ENCODE peak calls at places on chromosomes 5 and 9, in five cellular contexts. E is heart left ventricle, D is cardiac muscle cell, X is breast epithelium, L is fibroblast of lung. K is an unnamed sample.

GRCh38 chr5:169421677-169422076 is 120.7 kb upstream of the SLIT3 start:
- DNase-seq in E (no peak), D (no peak), X (no peak), L (peak; percentile 11), K (no peak)

GRCh38 chr5:62133426-62133825 is 172.6 kb upstream of the KIF2A start:
- DNase-seq in E (no peak), D (no peak), X (no peak), L (no peak), K (no peak)

GRCh38 chr5:135086326-135086725 is 52.3 kb upstream of the PITX1 start:
- DNase-seq in E (no peak), D (no peak), X (no peak), L (no peak), K (no peak)

GRCh38 chr9:91298304-91298703 is 63.4 kb downstream of the AUH start:
- DNase-seq in E (no peak), D (peak; percentile 23), X (no peak), L (peak; percentile 91), K (no peak)

GRCh38 chr9:88224938-88225337 is 86.7 kb upstream of the SPATA31C2 start:
- DNase-seq in E (no peak), D (no peak), X (no peak), L (no peak), K (no peak)

GRCh38 chr5:173618927-173619519 is 2.6 kb upstream of the BOD1 start:
- DNase-seq in E (peak; percentile 30), D (peak; percentile 74), X (peak; percentile 28), L (peak; percentile 67), K (no peak)

GRCh38 chr9:125332527-125332926 is 70.9 kb downstream of the GAPVD1 start:
- DNase-seq in E (no peak), D (peak; percentile 3), X (no peak), L (no peak), K (no peak)

GRCh38 chr5:35294976-35295375 is 64.7 kb upstream of the PRLR start:
- DNase-seq in E (no peak), D (no peak), X (no peak), L (no peak), K (no peak)

GRCh38 chr5:112885001-112885400 is 23.9 kb downstream of the SRP19 start:
- DNase-seq in E (no peak), D (no peak), X (peak; percentile 37), L (no peak), K (no peak)

GRCh38 chr5:118882666-118883065 is 105.7 kb downstream of the DTWD2 start:
- DNase-seq in E (no peak), D (no peak), X (no peak), L (no peak), K (no peak)

GRCh38 chr5:50702615-50703325 is 36.3 kb downstream of the PARP8 start:
- DNase-seq in E (no peak), D (no peak), X (no peak), L (no peak), K (no peak)

GRCh38 chr9:2336055-2336454 is 285.5 kb upstream of the VLDLR start:
- DNase-seq in E (no peak), D (peak; percentile 12), X (no peak), L (peak; percentile 33), K (no peak)

GRCh38 chr9:76759726-76760125 is 4.5 kb upstream of the PCA3 start:
- DNase-seq in E (no peak), D (no peak), X (no peak), L (no peak), K (no peak)

GRCh38 chr9:73869261-73869660 is 627.9 kb upstream of the RORB start:
- DNase-seq in E (no peak), D (no peak), X (no peak), L (peak; percentile 0), K (no peak)

GRCh38 chr5:25362799-25363198 is 718.0 kb upstream of the CDH10 start:
- DNase-seq in E (no peak), D (no peak), X (no peak), L (no peak), K (no peak)

GRCh38 chr5:135660826-135661555 is 82.2 kb upstream of the CXCL14 start:
- DNase-seq in E (no peak), D (peak; percentile 39), X (no peak), L (no peak), K (no peak)

GRCh38 chr9:121646992-121647391 is 4.4 kb upstream of the DAB2IP start:
- DNase-seq in E (no peak), D (no peak), X (no peak), L (no peak), K (no peak)

GRCh38 chr9:34124103-34124502 is 2.4 kb downstream of the DCAF12 start:
- DNase-seq in E (no peak), D (no peak), X (no peak), L (no peak), K (no peak)

GRCh38 chr9:34124923-34125322 is 1.6 kb downstream of the DCAF12 start:
- DNase-seq in E (no peak), D (no peak), X (no peak), L (peak; percentile 7), K (no peak)

GRCh38 chr9:34125681-34126206 is 754 bp downstream of the DCAF12 start:
- DNase-seq in E (no peak), D (peak; percentile 15), X (no peak), L (peak; percentile 21), K (no peak)

GRCh38 chr9:34127035-34127948 is 794 bp upstream of the DCAF12 start:
- DNase-seq in E (no peak), D (no peak), X (no peak), L (no peak), K (no peak)

DNA sequence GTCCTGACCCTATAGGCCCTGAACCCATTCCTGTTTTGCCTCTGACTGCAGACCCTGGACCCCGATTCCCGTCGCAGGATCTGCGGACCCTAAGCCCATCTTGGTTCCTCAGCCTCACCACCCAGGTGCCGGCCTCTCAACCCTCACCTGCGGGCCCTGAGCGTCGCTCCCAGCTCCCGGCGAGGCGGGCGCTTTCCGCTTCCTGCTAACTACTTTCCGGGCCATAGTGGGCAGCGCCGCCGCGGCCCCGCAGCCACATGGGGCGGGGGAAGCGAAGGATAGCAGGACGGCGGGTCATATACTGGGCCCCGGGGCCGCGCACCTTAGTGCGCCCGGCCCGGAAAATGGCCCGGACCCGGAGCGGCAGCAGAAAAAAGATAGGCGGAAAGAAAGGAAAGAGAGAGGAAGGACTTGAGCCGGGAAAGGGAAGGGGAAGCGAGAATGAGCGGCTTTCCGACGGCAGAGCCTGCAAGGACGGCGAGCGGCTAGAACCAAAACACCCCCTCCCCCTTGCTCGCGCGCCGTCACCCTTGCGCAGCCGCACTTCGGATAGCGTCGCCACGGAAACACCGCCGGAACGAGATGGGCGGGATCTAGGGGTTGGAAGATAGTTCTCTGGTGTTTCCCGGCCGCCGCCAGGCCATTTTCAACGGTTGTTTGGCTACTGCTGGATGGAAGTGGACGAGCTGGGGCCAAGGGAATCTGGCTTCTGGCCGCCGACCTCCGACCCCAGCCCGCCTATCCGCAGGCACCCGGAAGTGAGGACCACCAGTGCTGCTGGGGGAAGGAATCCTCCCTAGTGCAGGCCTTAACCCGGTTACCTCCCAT is at the start of gene DCAF12:
- DNase-seq in E (peak; percentile 93), D (peak; percentile 94), X (peak; percentile 81), L (peak; percentile 91), K (peak; percentile 31)
- H3K4me1 ChIP-seq in E (peaks cover 40% of the 10 kb centered on the region), D (peaks cover 23% of the 10 kb centered on the region), X (peaks cover 9% of the 10 kb centered on the region), L (peaks cover 4% of the 10 kb centered on the region), K (peaks cover 9% of the 10 kb centered on the region)

DNA sequence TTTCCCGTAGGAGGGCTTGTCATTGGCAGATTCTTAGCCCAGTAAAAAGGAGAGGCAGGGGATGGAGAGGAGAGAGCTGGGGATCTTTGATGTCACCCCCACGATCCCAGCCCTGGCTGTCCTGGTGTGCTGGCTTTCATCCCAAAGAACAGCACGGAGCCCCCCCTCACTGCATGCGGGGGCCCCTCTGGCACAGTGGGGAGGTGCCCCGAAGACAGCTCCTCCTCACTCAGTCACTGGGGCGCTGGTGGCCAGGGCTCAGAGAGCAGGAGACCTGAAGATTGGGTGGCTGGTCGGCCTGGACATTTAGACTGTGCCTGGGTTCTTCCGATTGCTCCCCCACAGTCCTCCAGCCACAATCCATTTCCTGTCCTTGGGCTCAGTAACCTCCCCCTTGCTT is 207.5 kb downstream of the MELK start:
- DNase-seq in E (no peak), D (no peak), X (no peak), L (no peak), K (no peak)
- H3K27me3 ChIP-seq in E (no peaks in the 10 kb centered on the region), D (no peaks in the 10 kb centered on the region), X (no peaks in the 10 kb centered on the region), L (peaks cover 9% of the 10 kb centered on the region), K (no peaks in the 10 kb centered on the region)

GRCh38 chr5:37506722-37507121 is 127.6 kb downstream of the WDR70 start:
- DNase-seq in E (no peak), D (no peak), X (no peak), L (no peak), K (no peak)
- TF ChIP-seq CTCF in E (no peak), D (no peak), X (no peak), L (no peak), K (no peak)

DNA sequence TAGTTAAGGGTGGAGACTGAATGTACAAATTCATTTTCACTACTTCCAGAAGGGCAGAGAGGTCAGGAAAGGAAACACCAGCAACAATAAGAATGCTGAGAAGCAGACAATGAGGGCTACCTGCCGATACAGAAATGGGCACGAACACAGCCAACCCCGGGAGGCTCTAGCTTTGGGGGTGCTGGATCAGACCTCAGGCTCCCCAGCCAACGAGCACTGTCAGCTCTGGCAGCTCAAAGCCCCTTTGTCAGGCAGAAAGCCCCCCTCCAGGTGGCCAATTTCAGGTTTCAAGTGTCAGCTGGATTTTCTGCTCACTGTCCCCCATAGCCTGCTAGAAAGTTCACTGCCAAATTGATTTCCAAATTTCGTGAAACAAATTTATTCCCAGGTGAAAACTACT is 96.2 kb upstream of the PHYKPL start:
- DNase-seq in E (no peak), D (no peak), X (no peak), L (no peak), K (no peak)
- H3K4me1 ChIP-seq in E (peaks cover 20% of the 10 kb centered on the region), D (peaks cover 14% of the 10 kb centered on the region), X (no peaks in the 10 kb centered on the region), L (no peaks in the 10 kb centered on the region), K (peaks cover 11% of the 10 kb centered on the region)

DNA sequence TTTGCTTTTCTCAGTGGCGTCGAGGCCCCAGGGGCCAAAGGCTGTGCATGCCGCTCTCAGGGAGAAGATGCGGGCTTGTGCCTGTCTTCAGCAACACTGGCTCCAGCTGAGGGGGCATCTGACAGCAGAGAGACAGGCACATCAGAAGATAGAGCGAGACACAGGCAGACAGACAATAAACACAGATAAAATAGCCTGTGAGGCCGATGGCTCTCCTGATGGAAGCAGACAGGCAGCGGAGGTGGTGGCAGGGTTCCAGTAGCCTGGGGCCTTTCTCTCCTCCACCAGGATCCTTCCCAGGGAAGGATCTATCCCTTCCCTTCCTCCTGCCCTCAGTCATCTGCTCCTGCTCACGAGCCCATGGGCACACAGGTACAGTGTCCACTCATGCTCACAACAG is 16.6 kb upstream of the UNC5A start:
- DNase-seq in E (no peak), D (no peak), X (no peak), L (no peak), K (no peak)
- H3K27me3 ChIP-seq in E (peaks cover 20% of the 10 kb centered on the region), D (no peaks in the 10 kb centered on the region), X (no peaks in the 10 kb centered on the region), L (peaks cover 37% of the 10 kb centered on the region), K (no peaks in the 10 kb centered on the region)

DNA sequence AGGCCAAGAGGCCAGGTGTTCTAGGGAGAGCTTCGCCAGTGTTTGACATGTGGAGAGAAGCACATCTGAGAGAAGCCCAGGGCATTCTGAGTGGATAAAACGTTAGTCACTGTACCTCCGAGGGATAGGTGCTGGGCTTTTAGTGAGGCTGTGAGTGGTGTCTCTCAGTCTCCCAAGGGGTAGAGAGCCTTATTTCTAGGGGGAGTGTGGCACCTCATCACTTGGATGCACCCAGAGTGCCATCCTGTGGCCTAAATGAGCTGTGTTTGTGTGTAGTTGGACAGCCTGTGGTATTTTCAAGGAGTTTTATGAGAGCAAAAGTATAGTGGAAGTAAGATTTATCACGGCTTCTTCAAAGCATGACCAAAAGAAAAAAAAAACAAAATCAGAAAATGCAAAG is 1046.9 kb upstream of the WWC1 start:
- DNase-seq in E (no peak), D (peak; percentile 32), X (no peak), L (peak; percentile 52), K (no peak)
- TF ChIP-seq CTCF in E (no peak), D (peak; percentile 27), X (no peak), L (no peak), K (no peak)

K was measured in ascending aorta.